ENCODE peak calls at places on chromosome 22, in nine cellular contexts. One of them, this sample, is unnamed.

GRCh38 chr22:45548991-45549736 is 46.5 kb downstream of the FBLN1 start:
- DNase-seq in NCI-H1105 treated with DMSO at 0.1 percent for 48 hours: no peak
- DNase-seq in activated naive CD4-positive, alpha-beta T cell treated with anti-CD3 and anti-CD28 coated beads for 36 hours: no peak
- DNase-seq in nephron progenitor cell: no peak
- DNase-seq in EL: peak
- DNase-seq in COR-L47: no peak
- DNase-seq in NCI-H2171: no peak
- DNase-seq in activated T-cell treated with anti-CD3 and anti-CD28 coated beads, Interleukin-2, amount 50 U/mL, for 24 hours: no peak
- DNase-seq in NCI-H146: no peak
- DNase-seq in this sample: no peak

GRCh38 chr22:18088825-18089568 is 11.2 kb downstream of the PEX26 start:
- DNase-seq in NCI-H2171: no peak
- DNase-seq in activated naive CD4-positive, alpha-beta T cell treated with anti-CD3 and anti-CD28 coated beads for 36 hours: peak
- DNase-seq in activated T-cell treated with anti-CD3 and anti-CD28 coated beads, Interleukin-2, amount 50 U/mL, for 24 hours: no peak
- DNase-seq in NCI-H146: no peak
- DNase-seq in EL: no peak
- DNase-seq in nephron progenitor cell: no peak
- DNase-seq in COR-L47: no peak
- DNase-seq in NCI-H1105 treated with DMSO at 0.1 percent for 48 hours: no peak
- DNase-seq in this sample: peak

GRCh38 chr22:29152381-29153138 is 53.1 kb upstream of the EMID1 start:
- DNase-seq in activated naive CD4-positive, alpha-beta T cell treated with anti-CD3 and anti-CD28 coated beads for 36 hours: no peak
- DNase-seq in NCI-H1105 treated with DMSO at 0.1 percent for 48 hours: no peak
- DNase-seq in activated T-cell treated with anti-CD3 and anti-CD28 coated beads, Interleukin-2, amount 50 U/mL, for 24 hours: peak
- DNase-seq in EL: no peak
- DNase-seq in COR-L47: no peak
- DNase-seq in NCI-H2171: no peak
- DNase-seq in nephron progenitor cell: no peak
- DNase-seq in NCI-H146: no peak
- DNase-seq in this sample: no peak

GRCh38 chr22:23121026-23121823 is 20.6 kb downstream of the RSPH14 start:
- DNase-seq in activated naive CD4-positive, alpha-beta T cell treated with anti-CD3 and anti-CD28 coated beads for 36 hours: no peak
- DNase-seq in COR-L47: no peak
- DNase-seq in NCI-H146: no peak
- DNase-seq in nephron progenitor cell: no peak
- DNase-seq in EL: no peak
- DNase-seq in NCI-H1105 treated with DMSO at 0.1 percent for 48 hours: no peak
- DNase-seq in activated T-cell treated with anti-CD3 and anti-CD28 coated beads, Interleukin-2, amount 50 U/mL, for 24 hours: no peak
- DNase-seq in NCI-H2171: no peak
- DNase-seq in this sample: no peak

GRCh38 chr22:38295339-38295738 is 21.9 kb downstream of the CSNK1E start:
- DNase-seq in NCI-H1105 treated with DMSO at 0.1 percent for 48 hours: no peak
- DNase-seq in NCI-H146: no peak
- DNase-seq in nephron progenitor cell: no peak
- DNase-seq in NCI-H2171: no peak
- DNase-seq in activated T-cell treated with anti-CD3 and anti-CD28 coated beads, Interleukin-2, amount 50 U/mL, for 24 hours: no peak
- DNase-seq in activated naive CD4-positive, alpha-beta T cell treated with anti-CD3 and anti-CD28 coated beads for 36 hours: no peak
- DNase-seq in COR-L47: no peak
- DNase-seq in EL: no peak
- DNase-seq in this sample: no peak

GRCh38 chr22:21977814-21978213 is 4.8 kb downstream of the TOP3B start:
- DNase-seq in EL: no peak
- DNase-seq in activated naive CD4-positive, alpha-beta T cell treated with anti-CD3 and anti-CD28 coated beads for 36 hours: no peak
- DNase-seq in nephron progenitor cell: no peak
- DNase-seq in activated T-cell treated with anti-CD3 and anti-CD28 coated beads, Interleukin-2, amount 50 U/mL, for 24 hours: no peak
- DNase-seq in COR-L47: no peak
- DNase-seq in NCI-H146: no peak
- DNase-seq in NCI-H2171: no peak
- DNase-seq in NCI-H1105 treated with DMSO at 0.1 percent for 48 hours: no peak
- DNase-seq in this sample: no peak

GRCh38 chr22:35375031-35375430 is 5.9 kb upstream of the HMOX1 start:
- DNase-seq in COR-L47: no peak
- DNase-seq in NCI-H146: no peak
- DNase-seq in EL: no peak
- DNase-seq in NCI-H2171: no peak
- DNase-seq in NCI-H1105 treated with DMSO at 0.1 percent for 48 hours: no peak
- DNase-seq in nephron progenitor cell: no peak
- DNase-seq in activated T-cell treated with anti-CD3 and anti-CD28 coated beads, Interleukin-2, amount 50 U/mL, for 24 hours: no peak
- DNase-seq in activated naive CD4-positive, alpha-beta T cell treated with anti-CD3 and anti-CD28 coated beads for 36 hours: no peak
- DNase-seq in this sample: no peak

GRCh38 chr22:39800790-39801540 is 92.6 kb downstream of the ENTHD1 start:
- DNase-seq in EL: no peak
- DNase-seq in NCI-H146: peak
- DNase-seq in COR-L47: peak
- DNase-seq in activated naive CD4-positive, alpha-beta T cell treated with anti-CD3 and anti-CD28 coated beads for 36 hours: no peak
- DNase-seq in NCI-H1105 treated with DMSO at 0.1 percent for 48 hours: peak
- DNase-seq in nephron progenitor cell: no peak
- DNase-seq in NCI-H2171: peak
- DNase-seq in activated T-cell treated with anti-CD3 and anti-CD28 coated beads, Interleukin-2, amount 50 U/mL, for 24 hours: no peak
- DNase-seq in this sample: no peak

GRCh38 chr22:17882162-17882561 is 107.9 kb upstream of the BID start:
- DNase-seq in nephron progenitor cell: no peak
- DNase-seq in NCI-H2171: no peak
- DNase-seq in NCI-H146: no peak
- DNase-seq in EL: no peak
- DNase-seq in NCI-H1105 treated with DMSO at 0.1 percent for 48 hours: no peak
- DNase-seq in COR-L47: no peak
- DNase-seq in activated naive CD4-positive, alpha-beta T cell treated with anti-CD3 and anti-CD28 coated beads for 36 hours: no peak
- DNase-seq in activated T-cell treated with anti-CD3 and anti-CD28 coated beads, Interleukin-2, amount 50 U/mL, for 24 hours: no peak
- DNase-seq in this sample: no peak

GRCh38 chr22:37489994-37490393 is 3.8 kb upstream of the MFNG start:
- DNase-seq in COR-L47: no peak
- DNase-seq in NCI-H2171: peak
- DNase-seq in NCI-H1105 treated with DMSO at 0.1 percent for 48 hours: no peak
- DNase-seq in EL: no peak
- DNase-seq in activated T-cell treated with anti-CD3 and anti-CD28 coated beads, Interleukin-2, amount 50 U/mL, for 24 hours: no peak
- DNase-seq in activated naive CD4-positive, alpha-beta T cell treated with anti-CD3 and anti-CD28 coated beads for 36 hours: no peak
- DNase-seq in NCI-H146: no peak
- DNase-seq in nephron progenitor cell: no peak
- DNase-seq in this sample: no peak

GRCh38 chr22:47663615-47664605 is 901.5 kb downstream of the TBC1D22A start:
- DNase-seq in COR-L47: no peak
- DNase-seq in EL: no peak
- DNase-seq in activated naive CD4-positive, alpha-beta T cell treated with anti-CD3 and anti-CD28 coated beads for 36 hours: no peak
- DNase-seq in NCI-H2171: no peak
- DNase-seq in activated T-cell treated with anti-CD3 and anti-CD28 coated beads, Interleukin-2, amount 50 U/mL, for 24 hours: no peak
- DNase-seq in NCI-H146: no peak
- DNase-seq in NCI-H1105 treated with DMSO at 0.1 percent for 48 hours: no peak
- DNase-seq in nephron progenitor cell: no peak
- DNase-seq in this sample: no peak

GRCh38 chr22:42646569-42647525 is 2.3 kb downstream of the CYB5R3 start:
- DNase-seq in COR-L47: no peak
- DNase-seq in EL: no peak
- DNase-seq in NCI-H2171: no peak
- DNase-seq in activated T-cell treated with anti-CD3 and anti-CD28 coated beads, Interleukin-2, amount 50 U/mL, for 24 hours: no peak
- DNase-seq in NCI-H146: no peak
- DNase-seq in nephron progenitor cell: no peak
- DNase-seq in NCI-H1105 treated with DMSO at 0.1 percent for 48 hours: peak
- DNase-seq in activated naive CD4-positive, alpha-beta T cell treated with anti-CD3 and anti-CD28 coated beads for 36 hours: no peak
- DNase-seq in this sample: no peak

GRCh38 chr22:21828268-21828638 is 39.2 kb downstream of the MAPK1 start:
- DNase-seq in nephron progenitor cell: no peak
- DNase-seq in NCI-H146: no peak
- DNase-seq in NCI-H2171: no peak
- DNase-seq in NCI-H1105 treated with DMSO at 0.1 percent for 48 hours: no peak
- DNase-seq in COR-L47: no peak
- DNase-seq in activated naive CD4-positive, alpha-beta T cell treated with anti-CD3 and anti-CD28 coated beads for 36 hours: no peak
- DNase-seq in EL: no peak
- DNase-seq in activated T-cell treated with anti-CD3 and anti-CD28 coated beads, Interleukin-2, amount 50 U/mL, for 24 hours: no peak
- DNase-seq in this sample: no peak

GRCh38 chr22:35446365-35446764 is 46.4 kb downstream of the MCM5 start:
- DNase-seq in NCI-H146: no peak
- DNase-seq in EL: peak
- DNase-seq in NCI-H2171: no peak
- DNase-seq in activated naive CD4-positive, alpha-beta T cell treated with anti-CD3 and anti-CD28 coated beads for 36 hours: no peak
- DNase-seq in activated T-cell treated with anti-CD3 and anti-CD28 coated beads, Interleukin-2, amount 50 U/mL, for 24 hours: no peak
- DNase-seq in nephron progenitor cell: no peak
- DNase-seq in NCI-H1105 treated with DMSO at 0.1 percent for 48 hours: no peak
- DNase-seq in COR-L47: no peak
- DNase-seq in this sample: no peak

GRCh38 chr22:30920407-30920806 is 48.2 kb downstream of the MORC2 start:
- DNase-seq in NCI-H146: peak
- DNase-seq in nephron progenitor cell: peak
- DNase-seq in EL: peak
- DNase-seq in COR-L47: peak
- DNase-seq in NCI-H1105 treated with DMSO at 0.1 percent for 48 hours: peak
- DNase-seq in NCI-H2171: peak
- DNase-seq in activated T-cell treated with anti-CD3 and anti-CD28 coated beads, Interleukin-2, amount 50 U/mL, for 24 hours: peak
- DNase-seq in activated naive CD4-positive, alpha-beta T cell treated with anti-CD3 and anti-CD28 coated beads for 36 hours: peak
- DNase-seq in this sample: peak

GRCh38 chr22:23237841-23238240 is 57.5 kb downstream of the BCR start:
- DNase-seq in NCI-H2171: no peak
- DNase-seq in activated T-cell treated with anti-CD3 and anti-CD28 coated beads, Interleukin-2, amount 50 U/mL, for 24 hours: peak
- DNase-seq in NCI-H146: peak
- DNase-seq in activated naive CD4-positive, alpha-beta T cell treated with anti-CD3 and anti-CD28 coated beads for 36 hours: peak
- DNase-seq in COR-L47: no peak
- DNase-seq in EL: no peak
- DNase-seq in nephron progenitor cell: no peak
- DNase-seq in NCI-H1105 treated with DMSO at 0.1 percent for 48 hours: no peak
- DNase-seq in this sample: peak

GRCh38 chr22:23820748-23821211 is 18.0 kb downstream of the DERL3 start:
- DNase-seq in activated T-cell treated with anti-CD3 and anti-CD28 coated beads, Interleukin-2, amount 50 U/mL, for 24 hours: no peak
- DNase-seq in NCI-H1105 treated with DMSO at 0.1 percent for 48 hours: no peak
- DNase-seq in NCI-H2171: no peak
- DNase-seq in EL: no peak
- DNase-seq in COR-L47: no peak
- DNase-seq in NCI-H146: peak
- DNase-seq in activated naive CD4-positive, alpha-beta T cell treated with anti-CD3 and anti-CD28 coated beads for 36 hours: no peak
- DNase-seq in nephron progenitor cell: no peak
- DNase-seq in this sample: peak

GRCh38 chr22:49372111-49372529 is 455.6 kb downstream of the BRD1 start:
- DNase-seq in NCI-H2171: no peak
- DNase-seq in NCI-H146: no peak
- DNase-seq in nephron progenitor cell: no peak
- DNase-seq in EL: no peak
- DNase-seq in COR-L47: no peak
- DNase-seq in activated T-cell treated with anti-CD3 and anti-CD28 coated beads, Interleukin-2, amount 50 U/mL, for 24 hours: no peak
- DNase-seq in NCI-H1105 treated with DMSO at 0.1 percent for 48 hours: no peak
- DNase-seq in activated naive CD4-positive, alpha-beta T cell treated with anti-CD3 and anti-CD28 coated beads for 36 hours: no peak
- DNase-seq in this sample: no peak

GRCh38 chr22:46894851-46895640 is 132.6 kb downstream of the TBC1D22A start:
- DNase-seq in NCI-H2171: no peak
- DNase-seq in EL: no peak
- DNase-seq in nephron progenitor cell: no peak
- DNase-seq in COR-L47: no peak
- DNase-seq in NCI-H146: no peak
- DNase-seq in activated T-cell treated with anti-CD3 and anti-CD28 coated beads, Interleukin-2, amount 50 U/mL, for 24 hours: no peak
- DNase-seq in activated naive CD4-positive, alpha-beta T cell treated with anti-CD3 and anti-CD28 coated beads for 36 hours: no peak
- DNase-seq in NCI-H1105 treated with DMSO at 0.1 percent for 48 hours: no peak
- DNase-seq in this sample: no peak

GRCh38 chr22:49627217-49628181 is 200.2 kb downstream of the BRD1 start:
- DNase-seq in nephron progenitor cell: no peak
- DNase-seq in NCI-H2171: no peak
- DNase-seq in NCI-H146: no peak
- DNase-seq in activated T-cell treated with anti-CD3 and anti-CD28 coated beads, Interleukin-2, amount 50 U/mL, for 24 hours: no peak
- DNase-seq in activated naive CD4-positive, alpha-beta T cell treated with anti-CD3 and anti-CD28 coated beads for 36 hours: no peak
- DNase-seq in COR-L47: no peak
- DNase-seq in EL: no peak
- DNase-seq in NCI-H1105 treated with DMSO at 0.1 percent for 48 hours: no peak
- DNase-seq in this sample: no peak

GRCh38 chr22:36528336-36528735 is 630 bp downstream of the EIF3D start:
- DNase-seq in COR-L47: no peak
- DNase-seq in NCI-H146: no peak
- DNase-seq in activated T-cell treated with anti-CD3 and anti-CD28 coated beads, Interleukin-2, amount 50 U/mL, for 24 hours: no peak
- DNase-seq in NCI-H1105 treated with DMSO at 0.1 percent for 48 hours: no peak
- DNase-seq in activated naive CD4-positive, alpha-beta T cell treated with anti-CD3 and anti-CD28 coated beads for 36 hours: peak
- DNase-seq in NCI-H2171: no peak
- DNase-seq in EL: peak
- DNase-seq in nephron progenitor cell: no peak
- DNase-seq in this sample: peak

GRCh38 chr22:31248965-31249940 is 37.2 kb downstream of the LIMK2 start:
- DNase-seq in NCI-H2171: no peak
- DNase-seq in NCI-H1105 treated with DMSO at 0.1 percent for 48 hours: no peak
- DNase-seq in activated T-cell treated with anti-CD3 and anti-CD28 coated beads, Interleukin-2, amount 50 U/mL, for 24 hours: no peak
- DNase-seq in activated naive CD4-positive, alpha-beta T cell treated with anti-CD3 and anti-CD28 coated beads for 36 hours: no peak
- DNase-seq in NCI-H146: no peak
- DNase-seq in nephron progenitor cell: no peak
- DNase-seq in COR-L47: no peak
- DNase-seq in EL: no peak
- DNase-seq in this sample: no peak

GRCh38 chr22:17969732-17970131 is 54.6 kb downstream of the MICAL3 start:
- DNase-seq in NCI-H1105 treated with DMSO at 0.1 percent for 48 hours: no peak
- DNase-seq in NCI-H146: no peak
- DNase-seq in nephron progenitor cell: no peak
- DNase-seq in activated T-cell treated with anti-CD3 and anti-CD28 coated beads, Interleukin-2, amount 50 U/mL, for 24 hours: no peak
- DNase-seq in COR-L47: no peak
- DNase-seq in NCI-H2171: no peak
- DNase-seq in EL: peak
- DNase-seq in activated naive CD4-positive, alpha-beta T cell treated with anti-CD3 and anti-CD28 coated beads for 36 hours: no peak
- DNase-seq in this sample: no peak

GRCh38 chr22:38487946-38488345 is 18.2 kb downstream of the DDX17 start:
- DNase-seq in activated naive CD4-positive, alpha-beta T cell treated with anti-CD3 and anti-CD28 coated beads for 36 hours: no peak
- DNase-seq in NCI-H2171: no peak
- DNase-seq in COR-L47: no peak
- DNase-seq in EL: no peak
- DNase-seq in NCI-H146: no peak
- DNase-seq in NCI-H1105 treated with DMSO at 0.1 percent for 48 hours: no peak
- DNase-seq in activated T-cell treated with anti-CD3 and anti-CD28 coated beads, Interleukin-2, amount 50 U/mL, for 24 hours: no peak
- DNase-seq in nephron progenitor cell: no peak
- DNase-seq in this sample: no peak

GRCh38 chr22:48432721-48433518 is 1394.8 kb downstream of the BRD1 start:
- DNase-seq in COR-L47: no peak
- DNase-seq in EL: peak
- DNase-seq in nephron progenitor cell: no peak
- DNase-seq in activated T-cell treated with anti-CD3 and anti-CD28 coated beads, Interleukin-2, amount 50 U/mL, for 24 hours: no peak
- DNase-seq in activated naive CD4-positive, alpha-beta T cell treated with anti-CD3 and anti-CD28 coated beads for 36 hours: no peak
- DNase-seq in NCI-H1105 treated with DMSO at 0.1 percent for 48 hours: no peak
- DNase-seq in NCI-H146: no peak
- DNase-seq in NCI-H2171: no peak
- DNase-seq in this sample: no peak

GRCh38 chr22:19992921-19993355 is 23.7 kb downstream of the ARVCF start:
- DNase-seq in COR-L47: no peak
- DNase-seq in EL: no peak
- DNase-seq in NCI-H1105 treated with DMSO at 0.1 percent for 48 hours: no peak
- DNase-seq in activated naive CD4-positive, alpha-beta T cell treated with anti-CD3 and anti-CD28 coated beads for 36 hours: no peak
- DNase-seq in NCI-H146: no peak
- DNase-seq in NCI-H2171: no peak
- DNase-seq in nephron progenitor cell: no peak
- DNase-seq in activated T-cell treated with anti-CD3 and anti-CD28 coated beads, Interleukin-2, amount 50 U/mL, for 24 hours: no peak
- DNase-seq in this sample: no peak

GRCh38 chr22:28299760-28300159 is 379.9 kb downstream of the TTC28 start:
- DNase-seq in EL: no peak
- DNase-seq in nephron progenitor cell: no peak
- DNase-seq in COR-L47: no peak
- DNase-seq in activated naive CD4-positive, alpha-beta T cell treated with anti-CD3 and anti-CD28 coated beads for 36 hours: peak
- DNase-seq in NCI-H2171: no peak
- DNase-seq in NCI-H146: no peak
- DNase-seq in NCI-H1105 treated with DMSO at 0.1 percent for 48 hours: no peak
- DNase-seq in activated T-cell treated with anti-CD3 and anti-CD28 coated beads, Interleukin-2, amount 50 U/mL, for 24 hours: no peak
- DNase-seq in this sample: no peak

GRCh38 chr22:50299724-50300619 is 7.5 kb downstream of the PLXNB2 start:
- DNase-seq in NCI-H2171: no peak
- DNase-seq in EL: no peak
- DNase-seq in NCI-H1105 treated with DMSO at 0.1 percent for 48 hours: no peak
- DNase-seq in activated T-cell treated with anti-CD3 and anti-CD28 coated beads, Interleukin-2, amount 50 U/mL, for 24 hours: no peak
- DNase-seq in activated naive CD4-positive, alpha-beta T cell treated with anti-CD3 and anti-CD28 coated beads for 36 hours: no peak
- DNase-seq in nephron progenitor cell: peak
- DNase-seq in NCI-H146: no peak
- DNase-seq in COR-L47: peak
- DNase-seq in this sample: no peak

GRCh38 chr22:44363214-44363979 is 50.6 kb upstream of the SHISAL1 start:
- DNase-seq in activated T-cell treated with anti-CD3 and anti-CD28 coated beads, Interleukin-2, amount 50 U/mL, for 24 hours: no peak
- DNase-seq in NCI-H146: no peak
- DNase-seq in NCI-H2171: no peak
- DNase-seq in nephron progenitor cell: no peak
- DNase-seq in NCI-H1105 treated with DMSO at 0.1 percent for 48 hours: no peak
- DNase-seq in EL: peak
- DNase-seq in COR-L47: no peak
- DNase-seq in activated naive CD4-positive, alpha-beta T cell treated with anti-CD3 and anti-CD28 coated beads for 36 hours: no peak
- DNase-seq in this sample: no peak

This sample was measured in activated CD4-positive, alpha-beta memory T cell treated with anti-CD3 and anti-CD28 coated beads for 36 hours.